ENCODE peak calls at places on chromosomes 11 and 22, in six cellular contexts. Z, G, Q, U, W and K are unnamed samples.
A peak's percentile ranks its signal among the peaks of the same experiment; 100 is the strongest.

GRCh38 chr11:76724162-76724768 is 53.7 kb upstream of the LRRC32 start:
- DNase-seq in Z (no peak), G (no peak), Q (no peak), U (no peak), W (no peak), K (no peak)

GRCh38 chr11:70826950-70827349 is 425.4 kb downstream of the SHANK2 start:
- DNase-seq in Z (no peak), G (no peak), Q (no peak), U (no peak), W (no peak), K (no peak)

GRCh38 chr11:74680035-74680671 is 51.1 kb downstream of the CHRDL2 start:
- DNase-seq in Z (no peak), G (peak; percentile 64), Q (no peak), U (no peak), W (no peak), K (no peak)

GRCh38 chr11:118109231-118109630 is 22.5 kb upstream of the SMIM35 start:
- DNase-seq in Z (no peak), G (no peak), Q (no peak), U (no peak), W (no peak), K (peak; percentile 13)

GRCh38 chr11:12139144-12139881 is 28.9 kb downstream of the MICAL2 start:
- DNase-seq in Z (no peak), G (no peak), Q (peak; percentile 56), U (peak; percentile 72), W (no peak), K (peak; percentile 89)

GRCh38 chr11:112388496-112388895 is 127.8 kb upstream of the PLET1 start:
- DNase-seq in Z (no peak), G (no peak), Q (no peak), U (no peak), W (no peak), K (no peak)

GRCh38 chr11:57468276-57468675 is 7.9 kb downstream of the RTN4RL2 start:
- DNase-seq in Z (no peak), G (no peak), Q (no peak), U (no peak), W (no peak), K (no peak)

GRCh38 chr11:114820621-114821020 is 142.3 kb downstream of the NXPE2 start:
- DNase-seq in Z (no peak), G (no peak), Q (no peak), U (no peak), W (no peak), K (no peak)

GRCh38 chr11:1077417-1078119 is 2.9 kb downstream of the MUC2 start:
- DNase-seq in Z (no peak), G (no peak), Q (no peak), U (no peak), W (no peak), K (no peak)

GRCh38 chr11:60390389-60390788 is 5.9 kb upstream of the MS4A14 start:
- DNase-seq in Z (peak; percentile 58), G (no peak), Q (no peak), U (no peak), W (no peak), K (no peak)

GRCh38 chr22:45612451-45612901 is 59.2 kb upstream of the ATXN10 start:
- DNase-seq in Z (peak; percentile 37), G (no peak), Q (peak; percentile 80), U (peak; percentile 38), W (peak; percentile 55), K (peak; percentile 76)

GRCh38 chr22:21961127-21961867 is 8.6 kb upstream of the PPM1F start:
- DNase-seq in Z (no peak), G (no peak), Q (no peak), U (no peak), W (no peak), K (no peak)

GRCh38 chr11:115958089-115959000 is 454.1 kb upstream of the CADM1 start:
- DNase-seq in Z (no peak), G (no peak), Q (no peak), U (no peak), W (no peak), K (no peak)

GRCh38 chr22:39220897-39221850 is 23.6 kb downstream of the PDGFB start:
- DNase-seq in Z (no peak), G (no peak), Q (no peak), U (no peak), W (peak; percentile 33), K (no peak)

GRCh38 chr11:107651672-107652071 is 60.2 kb downstream of the SLN start:
- DNase-seq in Z (no peak), G (no peak), Q (no peak), U (no peak), W (no peak), K (no peak)

GRCh38 chr22:31094741-31095140 is 12.6 kb downstream of the SELENOM start:
- DNase-seq in Z (no peak), G (no peak), Q (no peak), U (no peak), W (no peak), K (no peak)

GRCh38 chr22:31093956-31094622 is 13.0 kb downstream of the SMTN start:
- DNase-seq in Z (no peak), G (peak; percentile 69), Q (no peak), U (no peak), W (no peak), K (no peak)

GRCh38 chr22:31092161-31092560 is 11.0 kb downstream of the SMTN start:
- DNase-seq in Z (no peak), G (no peak), Q (no peak), U (no peak), W (no peak), K (no peak)

GRCh38 chr22:31091106-31091975 is 10.2 kb downstream of the SMTN start:
- DNase-seq in Z (no peak), G (peak; percentile 83), Q (no peak), U (no peak), W (no peak), K (no peak)

DNA sequence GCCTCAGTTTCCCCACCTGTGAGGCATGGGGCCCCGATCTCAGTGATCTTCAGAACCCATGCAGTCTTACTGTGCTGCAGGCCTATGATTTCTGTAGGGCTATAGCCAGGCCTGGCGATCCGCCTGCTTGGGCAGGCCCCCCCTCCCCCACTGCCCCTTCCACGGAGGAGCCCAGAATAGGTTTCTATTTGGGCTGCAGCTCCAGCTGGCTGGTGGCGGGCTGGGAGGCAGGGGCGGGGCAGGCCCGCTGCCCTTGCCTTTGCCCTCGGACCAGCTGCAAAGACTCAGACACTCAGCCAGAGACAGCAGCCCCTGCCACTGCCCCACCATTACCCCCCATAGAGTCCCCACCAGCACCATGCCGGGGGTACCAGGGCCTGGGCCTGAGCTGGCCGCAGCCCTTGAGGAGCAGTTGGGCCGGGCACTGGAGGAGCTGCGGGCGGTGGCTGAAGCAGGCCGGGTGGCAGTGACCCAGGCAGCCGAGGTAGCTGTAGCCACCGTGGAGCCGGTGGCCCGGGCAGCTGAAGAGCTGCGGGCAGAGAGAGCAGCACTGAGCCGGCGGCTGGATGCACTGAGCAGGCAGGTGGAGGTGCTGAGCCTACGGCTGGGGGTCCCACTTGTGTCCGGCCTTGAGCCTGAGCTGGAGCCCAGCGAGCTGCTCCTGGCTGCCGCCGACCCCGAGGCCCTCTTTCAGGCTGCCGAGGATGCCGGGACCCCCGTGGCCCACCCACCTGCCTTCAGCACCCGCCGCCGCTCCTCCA is 12.2 kb downstream of the SMTN start:
- DNase-seq in Z (no peak), G (peak; percentile 89), Q (no peak), U (no peak), W (no peak), K (no peak)
- H3K4me3 ChIP-seq in Z (no peak overlapping the region), G (peak overlapping the region; percentile 62), Q (no peak overlapping the region), U (no peak overlapping the region), W (no peak overlapping the region), K (no peak overlapping the region)

GRCh38 chr11:130161441-130161840 is 1.9 kb downstream of the ST14 start:
- DNase-seq in Z (no peak), G (no peak), Q (no peak), U (no peak), W (no peak), K (no peak)

GRCh38 chr11:130164221-130164570 is 4.6 kb downstream of the ST14 start:
- DNase-seq in Z (no peak), G (no peak), Q (no peak), U (no peak), W (no peak), K (no peak)

GRCh38 chr11:130162733-130163132 is 3.2 kb downstream of the ST14 start:
- DNase-seq in Z (peak; percentile 90), G (no peak), Q (no peak), U (no peak), W (no peak), K (peak; percentile 51)

GRCh38 chr11:130165601-130166456 is 6.2 kb downstream of the ST14 start:
- DNase-seq in Z (peak; percentile 47), G (peak; percentile 29), Q (no peak), U (no peak), W (no peak), K (no peak)

DNA sequence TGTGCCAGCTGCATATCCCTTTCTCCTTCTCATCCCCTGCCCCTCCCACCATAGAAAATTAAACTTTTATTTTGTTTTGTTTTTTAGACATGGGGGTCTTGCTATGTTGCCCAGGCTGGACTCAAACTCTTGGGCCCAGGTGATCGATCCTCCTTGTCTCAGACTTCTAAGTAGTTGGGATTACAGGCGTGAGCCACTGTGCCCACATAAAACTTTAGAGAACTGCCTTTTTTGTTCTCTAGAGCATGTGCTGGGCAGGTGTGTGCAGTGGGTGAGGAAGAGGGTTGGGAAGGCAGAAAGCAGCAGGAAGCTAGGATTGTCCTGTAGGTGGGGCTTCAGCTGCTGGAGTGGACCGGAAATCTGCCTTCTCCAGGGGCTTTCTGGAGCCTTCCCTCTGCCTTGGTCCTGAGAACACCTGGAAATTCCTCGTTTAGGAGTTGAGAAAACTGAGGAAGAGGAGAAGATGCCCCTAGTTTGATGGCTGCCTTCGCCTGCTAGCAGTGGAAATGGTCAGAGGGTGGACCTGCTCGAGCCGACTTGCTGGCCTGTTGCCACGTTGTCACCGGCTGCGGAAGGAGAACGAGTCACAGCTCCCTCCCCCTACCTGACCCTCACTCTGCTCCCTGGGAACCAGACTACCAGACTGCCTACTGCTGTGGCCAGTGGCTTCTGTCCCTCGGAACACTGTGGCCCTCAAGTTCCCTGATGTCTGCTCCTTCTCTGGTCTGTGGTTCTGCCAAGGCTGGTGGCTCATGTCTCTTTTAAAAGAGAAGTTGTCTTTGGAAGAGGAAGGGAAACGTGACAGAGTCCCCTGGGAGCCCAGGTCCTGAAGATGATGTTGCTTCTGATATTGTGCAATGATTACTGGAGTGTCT is 4.0 kb downstream of the ST14 start:
- DNase-seq in Z (peak; percentile 90), G (peak; percentile 62), Q (no peak), U (no peak), W (no peak), K (no peak)
- TF ChIP-seq CTCF in Z (no peak), G (no peak), Q (peak; percentile 30), U (no peak), W (no peak), K (peak; percentile 31)

GRCh38 chr11:2108675-2109481 is 30.3 kb downstream of the IGF2 start:
- DNase-seq in Z (no peak), G (no peak), Q (no peak), U (no peak), W (no peak), K (no peak)
- H3K4me3 ChIP-seq in Z (no peak overlapping the region), G (no peak overlapping the region), Q (no peak overlapping the region), U (no peak overlapping the region), W (no peak overlapping the region), K (no peak overlapping the region)

GRCh38 chr11:37710031-37710430 is 1112.0 kb upstream of the RAG2 start:
- DNase-seq in Z (no peak), G (no peak), Q (no peak), U (peak; percentile 60), W (peak; percentile 13), K (no peak)

DNA sequence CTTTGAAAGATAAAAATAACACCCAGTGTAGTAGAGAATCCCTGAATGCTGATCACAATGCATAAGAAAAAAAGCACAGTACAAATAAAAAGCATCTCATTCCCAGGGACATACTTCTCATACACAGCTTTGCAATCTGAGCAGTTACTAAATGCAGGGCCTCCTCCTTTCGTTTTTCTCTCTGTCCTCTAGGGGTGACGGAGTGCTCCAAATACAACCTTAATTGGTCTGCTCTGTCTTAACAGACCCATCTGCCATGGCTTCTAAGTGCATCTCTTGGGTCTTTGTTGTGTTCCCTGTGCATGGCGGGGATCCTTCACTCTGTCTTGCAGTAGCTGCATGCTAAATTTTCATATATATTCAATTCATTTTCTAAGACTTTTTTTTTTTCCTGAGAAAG is 1114.2 kb upstream of the RAG2 start:
- DNase-seq in Z (no peak), G (no peak), Q (peak; percentile 10), U (no peak), W (no peak), K (peak; percentile 51)
- TF ChIP-seq CTCF in Z (no peak), G (no peak), Q (peak; percentile 56), U (peak; percentile 8), W (no peak), K (peak; percentile 50)